ENCODE peak calls at places on chromosome 16, in four cellular contexts. B is A549, T is testis, E is heart right ventricle. N is an unnamed sample. For H3K4me1, the result is how much of the 10 kb centered on the place peaks cover.

GRCh38 chr16:798666-799065 is 1.9 kb downstream of the GNG13 start:
- DNase-seq in B (no peak), T (no peak), E (no peak), N (no peak)

GRCh38 chr16:13324861-13325260 is 423.5 kb downstream of the SHISA9 start:
- DNase-seq in B (no peak), T (no peak), E (no peak), N (no peak)

GRCh38 chr16:56961851-56962281 is at the start of gene CETP:
- DNase-seq in E (peak), B (no peak), T (no peak), N (no peak)

GRCh38 chr16:54503436-54503835 is 216.8 kb upstream of the IRX3 start:
- DNase-seq in E (no peak), B (no peak), T (no peak), N (no peak)

GRCh38 chr16:86576591-86577313 is 1.6 kb upstream of the FOXL1 start:
- DNase-seq in B (no peak), T (no peak), E (peak), N (no peak)

GRCh38 chr16:56643080-56643778 is 4.8 kb downstream of the MT1A start:
- DNase-seq in E (peak), T (peak), B (peak), N (peak)

GRCh38 chr16:76729525-76729924 is 452.3 kb downstream of the CNTNAP4 start:
- DNase-seq in T (no peak), B (no peak), E (no peak), N (no peak)

GRCh38 chr16:79079656-79080420 is 520.7 kb downstream of the MAF start:
- DNase-seq in E (no peak), B (no peak), T (no peak), N (no peak)

GRCh38 chr16:3597226-3597625 is 14.2 kb downstream of the SLX4 start:
- DNase-seq in E (no peak), B (no peak), T (no peak), N (no peak)

GRCh38 chr16:78045865-78046581 is 23.7 kb downstream of the CLEC3A start:
- DNase-seq in E (peak), B (peak), T (peak), N (no peak)

GRCh38 chr16:51133130-51133529 is 17.9 kb downstream of the SALL1 start:
- DNase-seq in E (no peak), B (no peak), T (no peak), N (no peak)

GRCh38 chr16:30904114-30904780 is 7.8 kb downstream of the CTF1 start:
- DNase-seq in T (no peak), E (no peak), B (no peak), N (no peak)

GRCh38 chr16:75252946-75253911 is 1.8 kb upstream of the BCAR1 start:
- DNase-seq in T (peak), E (peak), B (no peak), N (peak)
- H3K4me1 ChIP-seq in T (half or more), E (half or more), B (half or more), N (half or more)

GRCh38 chr16:46975165-46975564 is 1.7 kb upstream of the DNAJA2 start:
- DNase-seq in B (no peak), T (no peak), E (no peak), N (no peak)

GRCh38 chr16:46976550-46976949 is 3.1 kb upstream of the DNAJA2 start:
- DNase-seq in B (peak), E (no peak), T (no peak), N (no peak)

GRCh38 chr16:46973457-46974324 is at the start of gene DNAJA2:
- DNase-seq in E (peak), T (peak), B (peak), N (peak)

GRCh38 chr16:46974352-46974751 is 878 bp upstream of the DNAJA2 start:
- DNase-seq in E (no peak), T (no peak), B (peak), N (no peak)

GRCh38 chr16:46975908-46976470 is 2.5 kb upstream of the DNAJA2 start:
- DNase-seq in B (no peak), E (no peak), T (no peak), N (no peak)
- H3K4me1 ChIP-seq in B (under half), E (under half), T (under half), N (under half)

GRCh38 chr16:89844739-89845339 is 16.6 kb downstream of the SPIRE2 start:
- DNase-seq in E (no peak), B (no peak), T (no peak), N (no peak)
- H3K4me1 ChIP-seq in E (under half), B (under half), T (under half), N (under half)

DNA sequence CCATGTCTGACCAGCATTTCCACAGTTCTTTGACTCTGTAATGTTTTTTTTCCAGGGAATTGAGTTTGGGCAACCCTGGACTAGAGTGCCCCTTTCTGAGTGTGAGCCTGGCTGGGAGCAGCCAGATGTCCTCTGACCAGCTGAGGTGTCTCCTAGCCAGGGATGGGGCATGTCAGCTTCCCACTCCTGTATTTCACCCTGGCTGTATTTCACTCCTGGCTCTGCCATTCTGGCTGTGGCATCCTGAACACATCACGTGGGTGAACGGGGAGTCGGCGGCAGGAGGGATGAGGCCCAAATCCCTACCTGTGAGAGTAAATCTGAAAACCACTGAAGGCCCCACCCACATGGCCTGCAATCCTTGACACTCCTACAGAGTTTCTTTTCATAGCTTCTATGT is 31.3 kb downstream of the KDM8 start:
- DNase-seq in T (no peak), B (no peak), E (no peak), N (peak)
- H3K4me1 ChIP-seq in T (under half), B (under half), E (under half), N (under half)

DNA sequence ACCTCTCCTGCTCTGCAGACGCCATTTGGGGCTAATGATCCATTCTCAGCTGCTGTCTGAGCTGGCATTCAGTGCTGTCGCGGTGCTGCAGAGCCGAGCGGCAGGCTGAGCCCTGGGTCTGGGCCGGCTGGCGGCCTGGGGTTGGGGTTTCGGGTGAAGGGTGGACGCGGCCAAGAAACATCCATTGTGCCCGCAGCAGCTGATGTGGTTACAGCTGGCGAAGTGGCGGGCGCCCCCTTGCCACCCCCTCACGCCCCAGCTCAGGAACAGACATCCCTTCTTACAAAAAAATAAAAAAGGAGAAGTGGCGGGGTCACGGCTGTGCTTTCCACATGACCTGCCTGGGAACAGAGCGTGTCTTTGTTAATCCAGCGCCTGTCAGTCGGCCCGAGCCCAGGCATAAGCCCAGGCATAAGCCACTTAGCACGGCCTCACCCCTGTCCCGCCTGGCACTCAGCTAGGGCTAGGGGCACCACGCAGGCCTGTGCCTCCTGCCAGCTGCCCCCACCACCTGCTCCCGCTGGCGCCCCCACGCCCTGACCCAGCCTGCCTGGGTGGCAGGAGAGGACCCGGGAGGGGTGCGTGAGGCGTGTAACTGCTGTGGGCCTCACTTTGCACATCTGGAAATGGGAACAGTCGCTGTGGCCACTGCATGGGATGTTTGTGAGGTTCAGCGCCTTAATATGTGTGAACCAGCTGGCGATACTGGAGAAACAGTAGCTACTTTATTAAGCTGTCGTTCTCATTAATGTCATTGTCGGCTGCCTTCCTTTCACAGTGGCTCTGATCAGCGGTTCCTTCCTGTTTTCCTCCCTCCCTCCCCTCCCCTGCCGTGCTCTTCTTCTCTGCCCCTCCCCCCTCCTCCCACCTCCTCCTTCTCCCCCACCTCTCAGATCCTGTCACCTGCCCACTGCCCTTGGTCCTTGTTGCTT is 197.7 kb upstream of the CIBAR2 start:
- DNase-seq in T (peak), B (no peak), E (peak), N (peak)
- H3K4me1 ChIP-seq in T (half or more), B (under half), E (half or more), N (under half)

DNA sequence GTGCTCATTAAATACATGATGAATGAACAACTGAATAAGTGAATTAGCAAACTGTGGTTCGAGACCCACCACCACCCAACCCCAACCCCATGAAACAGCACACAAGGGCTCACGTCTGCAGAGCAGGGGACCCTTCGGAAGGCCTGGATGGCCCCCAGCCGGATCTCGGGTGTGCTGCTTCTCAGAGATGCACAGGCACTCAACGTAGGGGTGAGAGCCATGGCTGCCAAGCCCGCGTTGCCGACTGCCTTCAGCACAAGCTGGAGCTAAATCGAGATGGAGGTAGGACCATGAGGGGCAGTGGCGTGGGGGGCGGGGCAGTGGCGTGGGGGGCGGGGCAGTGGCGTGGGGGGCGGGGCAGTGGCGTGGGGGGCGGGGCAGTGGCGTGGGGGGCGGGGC is 93.2 kb downstream of the LITAF start:
- DNase-seq in T (peak), B (no peak), E (no peak), N (no peak)
- H3K4me1 ChIP-seq in T (under half), B (under half), E (under half), N (under half)